ENCODE peak calls at places on chromosomes 4 and X, in four cellular contexts. J is K562, G is GM12878, T is A549. M is an unnamed sample.

GRCh38 chr4:53943345-53944085 is 120.9 kb downstream of the CHIC2 start:
- DNase-seq in T (peak; percentile 9), J (no peak), G (no peak), M (peak; percentile 17)

GRCh38 chr4:137909910-137910309 is 332.2 kb downstream of the SLC7A11 start:
- DNase-seq in J (peak; percentile 4), T (no peak), G (no peak), M (no peak)

GRCh38 chr4:47222276-47222675 is 190.9 kb downstream of the GABRB1 start:
- DNase-seq in T (no peak), J (no peak), G (no peak), M (peak; percentile 5)

GRCh38 chr4:81756973-81757372 is 285.3 kb upstream of the RASGEF1B start:
- DNase-seq in T (no peak), J (peak; percentile 23), G (peak; percentile 8), M (no peak)

GRCh38 chrX:107731831-107732502 is 43.6 kb downstream of the TSC22D3 start:
- DNase-seq in T (peak; percentile 83), G (no peak), J (peak; percentile 85), M (peak; percentile 48)

GRCh38 chr4:174137698-174138097 is 145.8 kb downstream of the FBXO8 start:
- DNase-seq in J (no peak), T (no peak), G (no peak), M (no peak)

GRCh38 chrX:63513825-63514574 is 162.9 kb upstream of the SPIN4 start:
- DNase-seq in G (no peak), J (no peak), T (no peak), M (no peak)

GRCh38 chrX:152405561-152405960 is 45.6 kb downstream of the GABRA3 start:
- DNase-seq in T (no peak), G (no peak), J (no peak), M (no peak)

GRCh38 chr4:120939693-120940092 is 17.2 kb upstream of the PRDM5 start:
- DNase-seq in T (no peak), J (no peak), G (no peak), M (no peak)

GRCh38 chr4:47913858-47914218 is 545 bp downstream of the NFXL1 start:
- DNase-seq in G (no peak), J (peak; percentile 54), T (peak; percentile 7), M (peak; percentile 43)

GRCh38 chr4:1035510-1035909 is 24.1 kb downstream of the FGFRL1 start:
- DNase-seq in G (no peak), T (no peak), J (no peak), M (no peak)

GRCh38 chrX:20521245-20521644 is 254.5 kb upstream of the RPS6KA3 start:
- DNase-seq in J (no peak), G (no peak), T (peak; percentile 48), M (no peak)

GRCh38 chr4:20520901-20521300 is 179.4 kb upstream of the PACRGL start:
- DNase-seq in G (no peak), J (no peak), T (no peak), M (no peak)

GRCh38 chrX:68083510-68083909 is 349.8 kb downstream of the OPHN1 start:
- DNase-seq in G (no peak), J (no peak), T (no peak), M (no peak)

GRCh38 chrX:46617906-46618305 is 44.3 kb downstream of the CHST7 start:
- DNase-seq in G (no peak), J (no peak), T (no peak), M (no peak)

GRCh38 chr4:39970559-39971270 is 7.0 kb downstream of the PDS5A start:
- DNase-seq in T (peak; percentile 29), G (no peak), J (peak; percentile 87), M (peak; percentile 23)

GRCh38 chrX:2828404-2829065 is at the start of gene GYG2:
- DNase-seq in J (peak; percentile 33), T (peak; percentile 56), G (no peak), M (no peak)

GRCh38 chrX:141924293-141924692 is 20.6 kb downstream of the MAGEC1 start:
- DNase-seq in G (no peak), J (no peak), T (no peak), M (no peak)

GRCh38 chrX:97399400-97399799 is 515.7 kb downstream of the RPA4 start:
- DNase-seq in T (peak; percentile 80), J (peak; percentile 2), G (peak; percentile 44), M (no peak)

GRCh38 chr4:87884976-87885574 is 52.3 kb downstream of the MEPE start:
- DNase-seq in J (no peak), G (no peak), T (no peak), M (no peak)

GRCh38 chr4:173448103-173448502 is 49.2 kb upstream of the SCRG1 start:
- DNase-seq in J (no peak), G (no peak), T (no peak), M (no peak)

GRCh38 chr4:183370786-183371185 is 48.6 kb upstream of the CLDN24 start:
- DNase-seq in T (no peak), J (no peak), G (no peak), M (no peak)

GRCh38 chrX:101958139-101958538 is 26.3 kb upstream of the ZMAT1 start:
- DNase-seq in J (no peak), G (no peak), T (no peak), M (no peak)

GRCh38 chr4:185810746-185811508 is 1.1 kb downstream of the SORBS2 start:
- DNase-seq in G (no peak), T (no peak), J (no peak), M (no peak)

GRCh38 chrX:119512145-119512800 is 44.0 kb downstream of the SLC25A5 start:
- DNase-seq in T (peak; percentile 88), G (no peak), J (peak; percentile 80), M (peak; percentile 70)

GRCh38 chr4:8307714-8308113 is 38.2 kb downstream of the HTRA3 start:
- DNase-seq in G (no peak), J (no peak), T (no peak), M (no peak)
- TF ChIP-seq POLR2A in G (no peak), J (no peak), T (no peak), M (no peak)

GRCh38 chrX:12700745-12701144 is 90.5 kb upstream of the PRPS2 start:
- DNase-seq in T (no peak), J (peak; percentile 12), G (no peak), M (no peak)

GRCh38 chrX:12704706-12705105 is 86.5 kb upstream of the PRPS2 start:
- DNase-seq in T (no peak), J (no peak), G (no peak), M (no peak)

GRCh38 chrX:12702509-12703091 is 88.6 kb upstream of the PRPS2 start:
- DNase-seq in G (no peak), J (peak; percentile 23), T (peak; percentile 17), M (peak; percentile 21)

DNA sequence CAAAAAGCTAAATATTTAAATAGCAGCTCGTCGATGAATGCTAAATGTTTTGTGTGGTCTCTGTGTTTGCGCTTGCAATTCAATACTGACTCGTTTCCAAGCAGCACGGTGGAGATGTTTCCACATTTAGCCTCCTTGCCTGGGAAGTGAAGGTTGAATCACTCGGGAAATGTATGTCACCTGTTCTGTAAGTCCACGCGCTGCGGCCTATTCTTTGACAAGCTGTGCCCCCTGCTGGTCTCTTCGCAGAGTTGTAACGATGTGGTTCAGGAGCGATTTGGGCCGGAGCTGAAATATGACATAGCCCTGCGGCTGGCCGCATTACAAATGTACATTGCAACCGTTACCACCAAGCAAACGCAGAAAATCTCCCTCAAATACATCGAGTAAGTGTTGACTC is 89.6 kb upstream of the PRPS2 start:
- DNase-seq in J (peak; percentile 78), T (peak; percentile 83), G (peak; percentile 12), M (peak; percentile 56)
- TF ChIP-seq MYC in J (no peak), T (no peak), G (no peak), M (no peak)

DNA sequence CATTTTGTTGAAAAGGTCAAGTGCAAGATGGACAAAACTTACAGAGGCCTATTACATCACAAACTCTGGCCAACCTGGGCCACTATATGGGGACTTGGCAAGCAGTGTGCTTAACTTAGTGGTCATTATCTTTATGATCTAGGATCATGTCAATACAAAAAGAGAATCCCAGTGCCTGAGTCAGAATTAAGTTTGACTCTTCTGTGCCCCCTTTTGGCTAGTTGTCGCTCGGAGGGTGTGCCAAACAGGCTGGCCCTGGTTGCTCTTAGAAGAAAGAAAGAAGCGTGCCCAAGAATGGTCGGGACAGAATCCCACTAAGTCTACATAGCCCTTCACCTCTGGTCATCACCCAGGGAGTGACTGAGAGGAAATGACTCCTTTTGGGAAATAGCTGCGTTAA is 100.1 kb downstream of the EIF4E start:
- DNase-seq in G (no peak), T (peak; percentile 23), J (no peak), M (peak; percentile 28)
- TF ChIP-seq CTCF in G (peak; percentile 24), T (peak; percentile 11), J (peak; percentile 31), M (peak; percentile 21)

DNA sequence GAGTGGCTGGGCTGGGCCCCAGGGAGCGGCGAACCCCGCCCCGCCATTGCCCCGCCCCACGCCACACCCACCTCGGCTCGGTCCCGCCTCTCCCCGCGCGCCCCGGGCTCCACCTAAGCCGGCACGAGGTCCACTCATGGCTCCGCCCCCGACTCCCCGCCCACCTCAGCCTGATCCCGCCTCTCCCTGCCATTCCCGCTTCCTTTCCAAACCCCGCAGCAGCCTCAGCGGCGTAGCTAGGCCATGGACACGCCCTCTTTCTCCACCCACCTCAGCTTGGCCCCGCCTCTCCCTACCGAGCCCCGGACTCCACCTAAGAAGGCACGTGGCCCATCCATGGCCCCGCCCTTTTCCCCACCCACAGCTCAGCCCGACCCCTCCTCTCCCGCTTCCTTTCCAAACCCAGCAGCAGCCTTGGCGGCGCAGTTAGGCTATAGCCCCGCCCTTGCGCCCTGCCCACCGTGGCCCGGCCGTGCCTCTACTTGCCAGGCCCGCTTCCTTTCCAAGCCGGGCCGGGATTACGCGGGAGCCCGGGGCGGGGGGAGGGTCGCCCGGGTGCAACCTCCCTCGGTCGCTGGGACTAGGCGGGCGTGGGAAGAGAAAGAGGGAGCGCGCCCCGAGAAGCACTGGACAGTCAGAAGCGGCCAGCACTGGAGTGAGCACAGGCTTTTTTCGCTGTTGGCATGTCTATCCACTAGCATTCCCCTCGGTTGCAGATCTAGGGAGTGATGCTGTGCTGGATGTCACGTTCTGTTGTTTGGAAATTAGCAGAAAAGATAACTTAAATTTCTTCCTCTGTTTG is at the start of gene RELL1:
- DNase-seq in T (peak; percentile 98), J (peak; percentile 98), G (peak; percentile 97), M (peak; percentile 100)
- TF ChIP-seq POLR2A in T (peak; percentile 18), J (no peak), G (no peak), M (no peak)

GRCh38 chrX:15114865-15115566 is 154.9 kb downstream of the ASB9 start:
- DNase-seq in T (no peak), G (no peak), J (no peak), M (no peak)
- TF ChIP-seq MYC in T (no peak), G (no peak), J (no peak), M (no peak)

DNA sequence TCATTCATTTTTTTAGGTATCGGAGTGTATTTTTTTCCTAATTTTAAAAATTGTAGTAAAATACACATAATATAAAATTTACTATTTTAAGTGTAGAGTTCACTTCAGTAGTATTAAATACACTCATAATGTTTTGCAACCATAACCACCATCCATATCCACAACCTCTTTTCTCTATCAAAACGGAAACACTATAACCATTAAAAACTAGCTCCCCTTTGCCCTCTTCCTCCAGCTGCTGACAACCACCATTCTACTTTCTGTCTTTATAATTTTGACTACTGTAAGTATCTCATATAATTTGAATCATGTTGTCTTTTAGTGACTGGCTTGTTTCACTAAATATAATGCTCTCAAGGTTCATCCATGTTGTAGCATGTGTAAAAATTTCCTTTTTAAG is 205.4 kb upstream of the CXorf51B start:
- DNase-seq in G (no peak), T (no peak), J (no peak), M (no peak)
- TF ChIP-seq CTCF in G (no peak), T (no peak), J (no peak), M (no peak)

GRCh38 chr4:152499322-152499721 is 36.6 kb downstream of the FBXW7 start:
- DNase-seq in G (no peak), J (no peak), T (no peak), M (no peak)
- TF ChIP-seq POLR2A in G (no peak), J (no peak), T (no peak), M (no peak)